ENCODE peak calls at places on chromosomes 3 and 15, in seven cellular contexts. J is GM20000, X is brain microvascular endothelial cell, G is AG10803, I is cardiac fibroblast, R is neural progenitor cell, V is mammary epithelial cell. F is an unnamed sample.

GRCh38 chr3:182999767-183000166 is 19.4 kb upstream of the DCUN1D1 start:
- DNase-seq in R (no peak), J (no peak), I (no peak), X (no peak), G (no peak), V (no peak), F (no peak)

GRCh38 chr3:120550546-120550945 is 45.6 kb upstream of the NDUFB4 start:
- DNase-seq in X (peak; percentile 26), I (peak; percentile 59), R (no peak), V (no peak), G (peak; percentile 70), J (no peak), F (peak; percentile 26)

GRCh38 chr15:55434989-55435825 is 26.9 kb downstream of the PIERCE2 start:
- DNase-seq in R (peak; percentile 64), X (peak; percentile 58), V (peak; percentile 40), I (peak; percentile 80), J (peak; percentile 54), G (peak; percentile 64), F (peak; percentile 7)

GRCh38 chr15:75360391-75360790 is 8.0 kb downstream of the MAN2C1 start:
- DNase-seq in X (no peak), V (no peak), I (no peak), J (no peak), G (no peak), R (no peak), F (no peak)

GRCh38 chr15:45993072-45993471 is 358.2 kb downstream of the SQOR start:
- DNase-seq in J (no peak), X (no peak), I (no peak), R (no peak), G (no peak), V (no peak), F (no peak)

GRCh38 chr15:90105521-90105920 is 3.3 kb upstream of the IDH2 start:
- DNase-seq in G (no peak), R (no peak), I (no peak), X (no peak), V (no peak), J (no peak), F (no peak)

GRCh38 chr3:10238330-10238995 is 9.8 kb upstream of the TATDN2 start:
- DNase-seq in V (no peak), R (no peak), I (no peak), G (no peak), X (no peak), J (no peak), F (no peak)

GRCh38 chr3:175187586-175187985 is 328.5 kb downstream of the NAALADL2 start:
- DNase-seq in R (no peak), G (peak; percentile 29), V (no peak), X (no peak), I (no peak), J (no peak), F (no peak)

GRCh38 chr15:68816795-68817303 is 3.8 kb downstream of the ANP32A start:
- DNase-seq in X (no peak), G (no peak), R (no peak), I (peak; percentile 20), V (no peak), J (no peak), F (no peak)

GRCh38 chr15:67917636-67918035 is 77.8 kb upstream of the RNU6-1 start:
- DNase-seq in G (no peak), V (no peak), R (peak; percentile 14), X (no peak), J (no peak), I (no peak), F (no peak)

GRCh38 chr3:156635973-156636372 is 38.4 kb upstream of the TIPARP start:
- DNase-seq in R (no peak), J (no peak), G (no peak), V (no peak), I (no peak), X (no peak), F (no peak)

DNA sequence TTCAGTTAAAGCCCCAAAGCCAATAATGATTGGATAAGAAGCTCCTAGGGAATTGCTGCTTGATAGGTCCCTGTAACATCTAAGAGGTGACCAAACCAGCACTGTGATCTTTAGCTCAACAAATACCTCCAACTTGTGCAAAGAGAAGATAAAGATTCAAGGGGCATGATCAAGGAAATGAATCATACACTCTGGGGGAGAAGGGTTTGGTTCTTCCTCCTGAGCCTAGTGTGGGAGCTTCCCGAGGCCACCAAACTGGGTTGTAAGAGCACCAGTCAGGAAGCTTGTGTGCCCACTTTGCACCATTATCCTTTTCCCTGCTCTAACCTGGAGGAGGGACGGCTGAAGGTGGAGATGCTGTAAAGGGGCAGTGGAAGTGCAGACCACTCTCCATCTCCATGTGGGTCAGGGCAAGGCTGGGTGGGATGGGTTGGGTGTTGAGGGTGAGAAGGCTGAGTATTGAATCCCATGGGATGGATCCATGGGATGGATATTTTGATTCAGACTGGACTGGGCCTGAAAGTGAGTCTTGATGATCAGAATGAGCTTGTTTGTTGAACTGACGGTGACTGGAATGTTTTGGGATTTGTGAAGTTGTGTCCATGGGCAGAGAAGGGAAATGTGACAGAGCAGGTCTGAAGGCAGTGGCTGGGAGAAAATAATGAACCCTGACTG is 49.1 kb downstream of the CHST2 start:
- DNase-seq in G (no peak), X (peak; percentile 68), V (peak; percentile 32), R (no peak), I (peak; percentile 58), J (no peak), F (no peak)
- TF ChIP-seq CTCF in G (no peak), X (no peak), V (no peak), R (no peak), I (no peak), J (no peak), F (no peak)

GRCh38 chr3:150828261-150828660 is 65.3 kb upstream of the SIAH2 start:
- DNase-seq in X (no peak), J (no peak), I (no peak), R (no peak), V (no peak), G (no peak), F (no peak)

GRCh38 chr3:150829408-150829807 is 66.4 kb upstream of the SIAH2 start:
- DNase-seq in V (no peak), I (no peak), R (no peak), X (no peak), J (no peak), G (no peak), F (no peak)

GRCh38 chr3:150830745-150831144 is 67.8 kb upstream of the SIAH2 start:
- DNase-seq in J (no peak), G (no peak), X (no peak), V (no peak), R (no peak), I (no peak), F (no peak)

GRCh38 chr3:150828997-150829396 is 66.0 kb upstream of the SIAH2 start:
- DNase-seq in I (no peak), J (no peak), G (no peak), X (no peak), R (no peak), V (no peak), F (no peak)

GRCh38 chr3:150830094-150830681 is 67.2 kb upstream of the SIAH2 start:
- DNase-seq in R (peak; percentile 34), G (no peak), V (no peak), I (peak; percentile 5), X (no peak), J (peak; percentile 40), F (no peak)
- TF ChIP-seq CTCF in R (peak; percentile 49), G (peak; percentile 16), V (peak; percentile 28), I (no peak), X (peak; percentile 58), J (no peak), F (no peak)

GRCh38 chr3:193357291-193357690 is 21.3 kb downstream of the ATP13A5 start:
- DNase-seq in J (no peak), I (no peak), R (no peak), V (no peak), X (no peak), G (no peak), F (no peak)
- TF ChIP-seq CTCF in J (no peak), I (no peak), R (no peak), V (no peak), X (no peak), G (no peak), F (no peak)

GRCh38 chr3:32913790-32914446 is 37.5 kb upstream of the CCR4 start:
- DNase-seq in I (peak; percentile 10), X (no peak), G (peak; percentile 95), J (no peak), V (peak; percentile 84), R (no peak), F (peak; percentile 12)
- TF ChIP-seq CTCF in I (no peak), X (no peak), G (no peak), J (no peak), V (no peak), R (no peak), F (no peak)

DNA sequence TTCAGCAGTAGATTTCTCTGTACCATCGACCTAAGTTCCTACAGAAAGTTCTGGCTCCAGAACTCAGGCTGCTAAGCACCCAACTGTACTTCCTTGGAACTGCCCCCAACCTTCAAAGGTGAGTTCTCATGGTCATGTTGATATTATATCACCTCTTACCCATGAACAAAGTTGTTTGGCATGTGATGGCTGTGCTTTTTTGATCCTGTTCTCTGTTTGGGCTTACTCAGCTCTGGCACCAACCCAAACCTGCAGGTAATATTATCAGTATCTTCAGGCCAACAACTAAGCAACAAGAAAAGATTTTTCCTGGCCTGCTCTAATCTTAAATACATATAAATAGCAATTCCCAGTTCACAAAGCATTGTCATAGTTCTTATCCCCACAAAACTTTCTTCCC is 318.7 kb upstream of the LMCD1 start:
- DNase-seq in R (no peak), X (no peak), J (no peak), G (no peak), V (no peak), I (no peak), F (no peak)
- TF ChIP-seq CTCF in R (no peak), X (no peak), J (no peak), G (no peak), V (no peak), I (no peak), F (no peak)